ENCODE peak calls at places on chromosomes 13 and 19, in eight cellular contexts. One of them, this sample, is unnamed. For H3K9me3, the result is how much of the 10 kb centered on the place peaks cover.

GRCh38 chr13:78601124-78601885 is 2.0 kb downstream of the POU4F1 start:
- DNase-seq in MM.1S: no peak
- DNase-seq in uterus: no peak
- DNase-seq in body of pancreas: no peak
- DNase-seq in thoracic aorta: no peak
- DNase-seq in esophagus squamous epithelium: no peak
- DNase-seq in adrenal gland: no peak
- DNase-seq in SK-N-MC: no peak
- DNase-seq in this sample: no peak

GRCh38 chr19:16375157-16375935 is 50.7 kb downstream of the KLF2 start:
- DNase-seq in MM.1S: no peak
- DNase-seq in uterus: no peak
- DNase-seq in body of pancreas: no peak
- DNase-seq in thoracic aorta: no peak
- DNase-seq in esophagus squamous epithelium: no peak
- DNase-seq in adrenal gland: no peak
- DNase-seq in SK-N-MC: no peak
- DNase-seq in this sample: no peak

GRCh38 chr13:90502762-90503161 is 844.7 kb upstream of the MIR17HG start:
- DNase-seq in MM.1S: no peak
- DNase-seq in uterus: no peak
- DNase-seq in body of pancreas: no peak
- DNase-seq in thoracic aorta: no peak
- DNase-seq in esophagus squamous epithelium: no peak
- DNase-seq in adrenal gland: no peak
- DNase-seq in SK-N-MC: no peak
- DNase-seq in this sample: no peak

GRCh38 chr19:17671906-17672305 is 16.2 kb downstream of the UNC13A start:
- DNase-seq in MM.1S: peak
- DNase-seq in uterus: no peak
- DNase-seq in body of pancreas: no peak
- DNase-seq in thoracic aorta: no peak
- DNase-seq in esophagus squamous epithelium: no peak
- DNase-seq in adrenal gland: no peak
- DNase-seq in SK-N-MC: no peak
- DNase-seq in this sample: no peak

GRCh38 chr13:49690133-49690989 is 925 bp downstream of the EBPL start:
- DNase-seq in MM.1S: no peak
- DNase-seq in uterus: peak
- DNase-seq in body of pancreas: peak
- DNase-seq in thoracic aorta: no peak
- DNase-seq in esophagus squamous epithelium: no peak
- DNase-seq in adrenal gland: peak
- DNase-seq in SK-N-MC: no peak
- DNase-seq in this sample: no peak

GRCh38 chr13:93375491-93375890 is 148.9 kb downstream of the GPC6 start:
- DNase-seq in MM.1S: no peak
- DNase-seq in uterus: no peak
- DNase-seq in body of pancreas: no peak
- DNase-seq in thoracic aorta: no peak
- DNase-seq in esophagus squamous epithelium: no peak
- DNase-seq in adrenal gland: no peak
- DNase-seq in SK-N-MC: no peak
- DNase-seq in this sample: no peak

GRCh38 chr13:35566340-35566739 is 89.9 kb upstream of the MAB21L1 start:
- DNase-seq in MM.1S: peak
- DNase-seq in uterus: no peak
- DNase-seq in body of pancreas: no peak
- DNase-seq in thoracic aorta: no peak
- DNase-seq in esophagus squamous epithelium: no peak
- DNase-seq in adrenal gland: no peak
- DNase-seq in SK-N-MC: no peak
- DNase-seq in this sample: no peak

GRCh38 chr19:6018786-6019185 is 40.8 kb upstream of the RANBP3 start:
- DNase-seq in MM.1S: no peak
- DNase-seq in uterus: no peak
- DNase-seq in body of pancreas: no peak
- DNase-seq in thoracic aorta: no peak
- DNase-seq in esophagus squamous epithelium: no peak
- DNase-seq in adrenal gland: no peak
- DNase-seq in SK-N-MC: no peak
- DNase-seq in this sample: no peak

GRCh38 chr13:44278164-44278563 is 95.5 kb upstream of the SERP2 start:
- DNase-seq in MM.1S: no peak
- DNase-seq in uterus: no peak
- DNase-seq in body of pancreas: no peak
- DNase-seq in thoracic aorta: no peak
- DNase-seq in esophagus squamous epithelium: no peak
- DNase-seq in adrenal gland: no peak
- DNase-seq in SK-N-MC: no peak
- DNase-seq in this sample: no peak

GRCh38 chr19:17855333-17856152 is 4.2 kb upstream of the RPL18A start:
- DNase-seq in MM.1S: peak
- DNase-seq in uterus: peak
- DNase-seq in body of pancreas: peak
- DNase-seq in thoracic aorta: no peak
- DNase-seq in esophagus squamous epithelium: no peak
- DNase-seq in adrenal gland: peak
- DNase-seq in SK-N-MC: no peak
- DNase-seq in this sample: peak

GRCh38 chr19:31783592-31783991 is 434.4 kb upstream of the TSHZ3 start:
- DNase-seq in MM.1S: no peak
- DNase-seq in uterus: no peak
- DNase-seq in body of pancreas: no peak
- DNase-seq in thoracic aorta: no peak
- DNase-seq in esophagus squamous epithelium: no peak
- DNase-seq in adrenal gland: no peak
- DNase-seq in SK-N-MC: no peak
- DNase-seq in this sample: no peak

GRCh38 chr13:51557875-51558604 is 26.2 kb upstream of the WDFY2 start:
- DNase-seq in MM.1S: no peak
- DNase-seq in uterus: peak
- DNase-seq in body of pancreas: no peak
- DNase-seq in thoracic aorta: no peak
- DNase-seq in esophagus squamous epithelium: no peak
- DNase-seq in adrenal gland: no peak
- DNase-seq in SK-N-MC: no peak
- DNase-seq in this sample: no peak

DNA sequence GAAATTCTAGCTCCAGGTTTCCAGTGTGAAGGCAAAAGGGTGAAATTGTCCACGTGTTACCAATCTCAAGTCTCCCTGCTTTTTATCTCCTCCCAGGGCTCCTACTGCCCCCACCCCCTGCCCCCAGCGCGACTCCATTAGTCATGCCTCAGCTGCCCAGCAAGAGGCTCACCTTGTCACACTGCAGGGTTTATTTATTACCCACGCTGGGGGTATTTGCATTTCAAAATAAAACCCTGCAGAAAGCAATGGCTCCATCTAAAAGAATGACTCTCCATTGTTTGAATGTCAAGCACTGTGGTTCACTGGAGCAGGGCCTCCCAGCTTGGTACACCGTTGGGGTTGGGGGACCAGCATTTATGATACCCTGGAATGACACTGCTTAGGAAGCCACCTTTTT is 10.0 kb upstream of the POP4 start:
- DNase-seq in MM.1S: no peak
- DNase-seq in uterus: no peak
- DNase-seq in body of pancreas: no peak
- DNase-seq in thoracic aorta: no peak
- DNase-seq in esophagus squamous epithelium: no peak
- DNase-seq in adrenal gland: no peak
- DNase-seq in SK-N-MC: no peak
- DNase-seq in this sample: peak
- H3K4me3 ChIP-seq in MM.1S: no peak
- H3K4me3 ChIP-seq in uterus: no peak
- H3K4me3 ChIP-seq in body of pancreas: no peak
- H3K4me3 ChIP-seq in thoracic aorta: no peak
- H3K4me3 ChIP-seq in esophagus squamous epithelium: no peak
- H3K4me3 ChIP-seq in adrenal gland: no peak
- H3K4me3 ChIP-seq in SK-N-MC: no peak
- H3K4me3 ChIP-seq in this sample: no peak

GRCh38 chr19:57620673-57621348 is 6.8 kb downstream of the ZNF134 start:
- DNase-seq in MM.1S: no peak
- DNase-seq in uterus: no peak
- DNase-seq in body of pancreas: no peak
- DNase-seq in thoracic aorta: no peak
- DNase-seq in esophagus squamous epithelium: no peak
- DNase-seq in adrenal gland: no peak
- DNase-seq in SK-N-MC: no peak
- DNase-seq in this sample: no peak
- H3K9me3 ChIP-seq in MM.1S: under half
- H3K9me3 ChIP-seq in uterus: half or more
- H3K9me3 ChIP-seq in body of pancreas: under half
- H3K9me3 ChIP-seq in thoracic aorta: half or more
- H3K9me3 ChIP-seq in esophagus squamous epithelium: half or more
- H3K9me3 ChIP-seq in adrenal gland: under half
- H3K9me3 ChIP-seq in SK-N-MC: half or more
- H3K9me3 ChIP-seq in this sample: half or more

DNA sequence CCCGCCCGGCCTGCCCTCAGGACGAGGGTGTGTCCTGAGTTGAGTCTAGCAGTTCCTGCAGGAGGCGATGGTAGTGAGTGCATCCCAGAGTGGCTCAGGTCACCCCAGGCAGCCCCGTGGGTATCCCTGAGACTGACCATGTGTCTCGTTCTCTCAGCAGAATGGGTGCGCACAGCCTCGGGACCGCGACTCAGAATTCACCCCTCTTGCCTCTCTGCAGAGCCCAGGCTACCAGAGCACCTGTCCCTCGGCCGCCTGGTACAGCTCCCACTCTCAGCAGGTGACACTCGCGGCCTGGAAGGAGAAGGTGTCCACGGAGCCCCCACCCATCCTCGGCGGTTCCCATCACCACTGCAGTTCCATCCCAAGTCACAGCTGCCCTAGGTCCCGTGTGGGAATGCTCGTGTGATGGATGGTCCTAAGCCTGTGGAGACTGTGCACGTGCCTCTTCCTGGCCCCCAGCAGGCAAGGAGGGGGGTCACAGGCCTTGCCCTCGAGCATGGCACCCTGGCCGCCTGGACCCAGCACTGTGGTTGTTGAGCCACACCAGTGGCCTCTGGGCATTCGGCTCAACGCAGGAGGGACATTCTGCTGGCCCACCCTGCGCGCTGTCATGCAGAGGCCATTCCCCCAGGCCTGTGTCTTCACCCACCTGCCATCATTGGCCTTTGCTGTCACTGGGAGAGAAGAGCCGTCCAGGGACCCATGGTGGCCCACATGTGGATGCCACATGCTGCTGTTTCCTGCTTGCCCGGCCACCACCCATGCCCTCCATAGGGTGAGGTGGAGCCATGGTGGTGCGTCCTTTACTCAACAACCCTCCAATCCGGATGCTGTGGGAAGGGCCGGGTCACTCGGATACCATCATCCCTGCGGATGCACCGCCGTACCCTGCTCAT is 87.1 kb upstream of the MCF2L start:
- DNase-seq in MM.1S: no peak
- DNase-seq in uterus: no peak
- DNase-seq in body of pancreas: no peak
- DNase-seq in thoracic aorta: no peak
- DNase-seq in esophagus squamous epithelium: no peak
- DNase-seq in adrenal gland: no peak
- DNase-seq in SK-N-MC: no peak
- DNase-seq in this sample: no peak
- H3K4me3 ChIP-seq in MM.1S: no peak
- H3K4me3 ChIP-seq in uterus: no peak
- H3K4me3 ChIP-seq in body of pancreas: no peak
- H3K4me3 ChIP-seq in thoracic aorta: no peak
- H3K4me3 ChIP-seq in esophagus squamous epithelium: no peak
- H3K4me3 ChIP-seq in adrenal gland: no peak
- H3K4me3 ChIP-seq in SK-N-MC: no peak
- H3K4me3 ChIP-seq in this sample: no peak

DNA sequence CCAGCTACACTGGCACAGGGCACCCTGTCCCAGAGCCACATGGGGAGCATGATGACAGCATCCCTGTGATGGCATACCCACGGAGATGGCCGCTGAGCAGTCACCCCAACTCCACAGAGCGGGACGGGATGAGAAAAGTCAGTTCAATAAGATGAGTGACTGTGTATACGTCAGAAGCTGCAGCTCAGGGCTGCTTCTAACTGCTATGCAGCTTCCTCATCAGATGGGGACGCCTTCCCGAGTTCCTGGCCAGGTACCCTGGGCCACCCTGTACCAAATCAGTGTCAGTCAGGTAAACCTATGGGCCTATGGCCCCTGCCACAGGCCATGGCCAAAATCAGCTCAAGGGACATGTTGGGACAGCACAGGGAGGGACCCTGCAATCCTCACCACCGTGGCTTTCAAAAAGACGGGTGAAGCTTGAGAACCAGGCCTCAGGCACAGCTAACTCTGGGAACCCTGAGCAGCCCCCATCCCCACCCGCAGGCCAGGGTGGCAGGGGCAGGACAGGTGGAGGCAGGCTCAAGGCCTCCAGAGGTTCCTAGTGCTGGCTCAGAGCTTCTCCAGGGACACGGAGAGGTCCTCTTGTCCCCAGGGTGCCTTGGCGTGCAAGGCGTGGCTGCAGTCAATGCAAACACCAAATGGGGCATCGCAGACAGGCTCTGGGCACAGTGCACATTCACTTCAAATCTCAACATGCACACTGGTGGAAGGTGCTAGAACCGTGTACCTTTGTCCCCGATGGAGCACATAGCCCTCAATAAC is 122.4 kb downstream of the TUBA3C start:
- DNase-seq in MM.1S: no peak
- DNase-seq in uterus: no peak
- DNase-seq in body of pancreas: no peak
- DNase-seq in thoracic aorta: no peak
- DNase-seq in esophagus squamous epithelium: no peak
- DNase-seq in adrenal gland: no peak
- DNase-seq in SK-N-MC: no peak
- DNase-seq in this sample: no peak
- H3K9me3 ChIP-seq in MM.1S: under half
- H3K9me3 ChIP-seq in uterus: under half
- H3K9me3 ChIP-seq in body of pancreas: under half
- H3K9me3 ChIP-seq in thoracic aorta: under half
- H3K9me3 ChIP-seq in esophagus squamous epithelium: half or more
- H3K9me3 ChIP-seq in adrenal gland: under half
- H3K9me3 ChIP-seq in SK-N-MC: under half
- H3K9me3 ChIP-seq in this sample: under half

This sample was measured in tibial artery.